ENCODE peak calls at places on chromosome 19, in five cellular contexts. E is heart left ventricle, H is body of pancreas, X is ovary, B is vagina. T is an unnamed sample.

GRCh38 chr19:41548954-41549688 is 26.8 kb upstream of the CEACAM21 start:
- DNase-seq in E (no peak), X (no peak), B (no peak), H (no peak), T (no peak)

GRCh38 chr19:18520848-18521691 is 800 bp downstream of the ELL start:
- DNase-seq in B (no peak), X (peak), H (peak), E (no peak), T (peak)

GRCh38 chr19:49616532-49616931 is 23.4 kb downstream of the RRAS start:
- DNase-seq in X (no peak), E (no peak), B (no peak), H (no peak), T (no peak)

GRCh38 chr19:15154002-15154612 is 46.7 kb downstream of the NOTCH3 start:
- DNase-seq in X (no peak), H (no peak), E (peak), B (no peak), T (no peak)

GRCh38 chr19:30097746-30098280 is 155.8 kb downstream of the URI1 start:
- DNase-seq in E (no peak), B (no peak), H (no peak), X (no peak), T (no peak)

GRCh38 chr19:12872941-12873890 is 8.0 kb downstream of the DNASE2 start:
- DNase-seq in X (peak), E (peak), B (no peak), H (peak), T (no peak)

GRCh38 chr19:35495107-35496064 is 5.1 kb upstream of the KRTDAP start:
- DNase-seq in X (peak), B (no peak), H (peak), E (peak), T (peak)

GRCh38 chr19:14871619-14872230 is 14.2 kb downstream of the OR7A17 start:
- DNase-seq in B (no peak), X (no peak), E (no peak), H (no peak), T (no peak)

GRCh38 chr19:46076951-46077814 is 36.4 kb upstream of the IGFL4 start:
- DNase-seq in X (no peak), E (no peak), B (no peak), H (peak), T (peak)

GRCh38 chr19:8321760-8322637 is 703 bp downstream of the RPS28 start:
- DNase-seq in B (no peak), H (no peak), E (no peak), X (no peak), T (no peak)

GRCh38 chr19:50496189-50497029 is 14.6 kb downstream of the JOSD2 start:
- DNase-seq in X (no peak), B (no peak), H (peak), E (peak), T (no peak)

GRCh38 chr19:38736036-38736412 is 8.2 kb downstream of the CAPN12 start:
- DNase-seq in H (peak), X (peak), E (no peak), B (no peak), T (peak)
- TF ChIP-seq POLR2A in H (peak), X (no peak), E (no peak), B (no peak), T (no peak)

GRCh38 chr19:2325261-2326046 is 2.9 kb downstream of the LSM7 start:
- DNase-seq in X (no peak), H (no peak), E (no peak), B (no peak), T (no peak)

GRCh38 chr19:2323707-2324106 is 4.7 kb downstream of the LSM7 start:
- DNase-seq in H (no peak), E (no peak), X (no peak), B (no peak), T (no peak)

GRCh38 chr19:2326699-2327360 is 1.6 kb downstream of the LSM7 start:
- DNase-seq in E (no peak), H (no peak), B (no peak), X (no peak), T (no peak)

GRCh38 chr19:2321565-2322283 is 6.7 kb downstream of the LSM7 start:
- DNase-seq in B (no peak), H (no peak), X (no peak), E (no peak), T (no peak)

GRCh38 chr19:2324220-2324948 is 4.0 kb downstream of the LSM7 start:
- DNase-seq in X (no peak), B (no peak), H (no peak), E (no peak), T (no peak)
- TF ChIP-seq POLR2A in X (no peak), B (no peak), H (no peak), E (no peak), T (no peak)

GRCh38 chr19:44303305-44303704 is 1.5 kb downstream of the ZNF235 start:
- DNase-seq in E (no peak), B (no peak), H (no peak), X (no peak), T (no peak)

GRCh38 chr19:44306283-44306682 is 1.5 kb upstream of the ZNF235 start:
- DNase-seq in X (no peak), B (no peak), H (no peak), E (no peak), T (no peak)

GRCh38 chr19:44303976-44304568 is 753 bp downstream of the ZNF235 start:
- DNase-seq in B (no peak), H (no peak), E (no peak), X (no peak), T (no peak)

GRCh38 chr19:44305457-44305856 is 632 bp upstream of the ZNF235 start:
- DNase-seq in X (no peak), E (no peak), B (no peak), H (no peak), T (no peak)

GRCh38 chr19:44304659-44305193 is at the start of gene ZNF235:
- DNase-seq in B (no peak), X (peak), H (peak), E (peak), T (peak)
- TF ChIP-seq POLR2A in B (no peak), X (peak), H (peak), E (no peak), T (no peak)

DNA sequence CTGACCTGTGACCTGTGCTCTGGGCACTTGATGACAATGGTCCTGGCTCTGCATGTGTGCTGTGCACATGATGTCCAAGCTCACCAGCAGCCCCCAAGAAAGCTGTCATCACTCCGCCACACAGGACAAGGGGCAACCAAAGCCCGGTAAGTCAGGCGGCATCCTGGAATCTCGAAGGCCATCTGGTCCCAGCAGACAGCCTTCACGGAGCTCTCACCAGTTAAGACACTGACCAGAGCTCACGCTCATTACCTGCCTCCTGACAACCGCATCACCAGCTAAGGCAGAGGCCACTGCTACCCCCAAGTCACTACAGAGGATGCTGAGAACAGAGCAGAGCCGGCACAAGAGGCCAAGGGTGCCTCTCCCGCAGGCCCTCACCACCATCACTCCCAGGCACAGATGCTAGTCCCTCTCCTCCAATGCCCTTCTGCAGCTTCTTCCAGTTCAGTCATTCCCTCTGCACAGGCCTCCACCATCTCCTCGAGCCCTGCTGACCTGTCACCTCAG is 10.6 kb downstream of the PPP6R1 start:
- DNase-seq in B (no peak), H (no peak), X (no peak), E (no peak), T (no peak)
- TF ChIP-seq POLR2A in B (no peak), H (no peak), X (no peak), E (no peak), T (no peak)

DNA sequence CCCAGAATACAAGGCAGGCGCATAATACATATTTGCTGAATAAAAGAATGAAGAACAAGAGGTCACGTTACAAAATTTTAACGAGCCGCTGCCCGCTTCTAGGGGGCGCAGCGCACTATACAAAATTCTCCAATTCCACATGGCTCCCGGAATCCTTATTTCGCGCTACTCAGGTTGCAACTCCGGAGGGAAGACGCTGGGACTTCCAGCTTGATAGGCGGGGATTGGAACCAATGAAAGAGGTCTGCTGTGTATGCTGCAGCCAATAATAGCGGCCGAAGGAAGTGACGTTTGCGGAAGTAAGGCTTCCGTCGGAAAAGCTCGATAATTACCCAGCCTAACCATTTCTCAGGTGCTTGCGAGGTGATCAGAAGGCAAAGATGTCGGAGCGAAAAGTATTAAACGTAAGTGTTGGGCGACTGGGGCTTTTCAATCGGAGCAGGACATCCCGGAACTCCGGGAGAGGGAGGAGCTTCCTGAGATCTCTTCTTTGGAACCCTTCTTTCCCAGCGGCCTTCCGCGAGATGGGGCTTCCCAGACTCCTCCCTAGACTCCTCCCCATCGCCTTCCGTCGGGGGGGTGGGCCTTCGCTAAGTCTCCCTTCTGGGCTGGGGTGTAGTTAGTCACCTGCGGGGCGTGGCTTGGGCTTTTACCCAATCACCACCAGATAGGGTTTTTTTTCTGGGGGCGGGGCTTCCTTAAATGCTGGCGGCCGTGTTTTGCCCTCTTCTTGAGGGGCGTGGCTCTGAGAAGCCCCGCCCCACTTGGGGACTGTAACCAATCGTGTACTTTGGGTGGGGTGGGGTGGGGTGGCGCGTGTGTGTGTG is at the start of gene YJU2:
- DNase-seq in X (peak), H (peak), E (peak), B (no peak), T (peak)
- TF ChIP-seq POLR2A in X (peak), H (peak), E (no peak), B (no peak), T (peak)

GRCh38 chr19:1646149-1646930 is 6.1 kb downstream of the TCF3 start:
- DNase-seq in X (no peak), E (peak), H (no peak), B (no peak), T (no peak)
- TF ChIP-seq POLR2A in X (no peak), E (no peak), H (no peak), B (no peak), T (no peak)

GRCh38 chr19:44776402-44777096 is 1.1 kb upstream of the CBLC start:
- DNase-seq in X (no peak), H (no peak), B (no peak), E (no peak), T (no peak)

GRCh38 chr19:44775676-44776240 is 1.9 kb upstream of the CBLC start:
- DNase-seq in E (no peak), X (no peak), H (no peak), B (no peak), T (no peak)

GRCh38 chr19:44774614-44775013 is 3.1 kb upstream of the CBLC start:
- DNase-seq in B (no peak), X (no peak), H (no peak), E (no peak), T (no peak)

GRCh38 chr19:44779150-44779549 is 1.5 kb downstream of the CBLC start:
- DNase-seq in B (no peak), E (no peak), X (no peak), H (no peak), T (no peak)

DNA sequence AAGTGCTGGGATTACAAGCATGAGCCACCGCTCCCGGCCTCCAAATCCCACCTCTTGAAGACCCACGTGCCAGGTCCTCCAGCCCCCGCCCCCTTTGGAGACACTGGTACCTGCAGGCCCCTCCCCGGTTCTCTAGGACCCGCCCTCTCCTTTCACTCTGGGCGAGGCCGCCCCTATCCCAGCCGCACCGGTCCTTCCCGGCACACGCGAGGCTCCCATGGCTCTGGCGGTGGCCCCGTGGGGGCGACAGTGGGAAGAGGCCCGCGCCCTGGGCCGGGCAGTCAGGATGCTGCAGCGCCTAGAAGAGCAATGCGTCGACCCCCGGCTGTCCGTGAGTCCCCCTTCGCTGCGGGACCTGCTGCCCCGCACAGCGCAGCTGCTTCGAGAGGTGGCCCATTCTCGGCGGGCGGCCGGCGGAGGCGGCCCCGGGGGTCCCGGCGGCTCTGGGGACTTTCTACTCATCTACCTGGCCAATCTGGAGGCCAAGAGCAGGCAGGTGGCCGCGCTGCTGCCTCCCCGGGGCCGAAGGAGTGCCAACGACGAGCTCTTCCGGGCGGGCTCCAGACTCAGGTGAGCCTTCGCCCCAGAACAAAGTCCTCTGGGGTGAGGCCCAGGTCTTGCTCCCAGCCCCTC is at the start of gene CBLC:
- DNase-seq in X (no peak), B (no peak), H (peak), E (no peak), T (no peak)
- TF ChIP-seq POLR2A in X (no peak), B (no peak), H (peak), E (no peak), T (no peak)